ENCODE peak calls at places on chromosomes 13 and 19, in nine cellular contexts. I is endothelial cell of umbilical vein; F is ovary; B is GM23338; J is transverse colon; R is A673; E is CD8-positive, alpha-beta memory T cell; K is IMR-90; N is breast epithelium. O is an unnamed sample.
A peak's percentile ranks its signal among the peaks of the same experiment; 100 is the strongest.

GRCh38 chr13:34011552-34012085 is 193.7 kb downstream of the RFC3 start:
- DNase-seq in I (no peak), F (no peak), B (no peak), J (no peak), R (no peak), E (no peak), K (no peak), N (no peak), O (no peak)

GRCh38 chr13:92734068-92734467 is 492.5 kb upstream of the GPC6 start:
- DNase-seq in I (no peak), F (no peak), B (no peak), J (no peak), R (no peak), E (no peak), K (no peak), N (no peak), O (no peak)

GRCh38 chr13:103772576-103772975 is 706.4 kb upstream of the SLC10A2 start:
- DNase-seq in I (no peak), F (no peak), B (peak; percentile 61), J (no peak), R (peak; percentile 1), E (no peak), K (no peak), N (no peak), O (no peak)

GRCh38 chr19:18879579-18880373 is 16.2 kb downstream of the CERS1 start:
- DNase-seq in I (peak; percentile 14), F (no peak), B (peak; percentile 90), J (peak; percentile 87), R (peak; percentile 53), E (no peak), K (no peak), N (no peak), O (no peak)

GRCh38 chr13:99605417-99606321 is 104.4 kb downstream of the TM9SF2 start:
- DNase-seq in I (peak; percentile 72), F (peak; percentile 33), B (peak; percentile 75), J (peak; percentile 75), R (no peak), E (peak; percentile 28), K (no peak), N (no peak), O (no peak)

GRCh38 chr19:4352701-4353121 is 9.3 kb downstream of the MPND start:
- DNase-seq in I (peak; percentile 66), F (no peak), B (peak; percentile 87), J (no peak), R (peak; percentile 76), E (peak; percentile 50), K (peak; percentile 71), N (no peak), O (peak; percentile 72)

GRCh38 chr19:3665681-3666544 is 34.4 kb downstream of the PIP5K1C start:
- DNase-seq in I (peak; percentile 46), F (peak; percentile 58), B (peak; percentile 61), J (peak; percentile 70), R (peak; percentile 43), E (peak; percentile 70), K (no peak), N (peak; percentile 77), O (peak; percentile 84)

GRCh38 chr19:11382898-11383705 is 1.0 kb downstream of the EPOR start:
- DNase-seq in I (peak; percentile 28), F (no peak), B (peak; percentile 85), J (peak; percentile 64), R (peak; percentile 61), E (peak; percentile 29), K (no peak), N (no peak), O (peak; percentile 29)

GRCh38 chr13:48233097-48233885 is at the start of gene ITM2B:
- DNase-seq in I (peak; percentile 76), F (peak; percentile 80), B (peak; percentile 81), J (peak; percentile 82), R (peak; percentile 83), E (peak; percentile 67), K (peak; percentile 65), N (peak; percentile 73), O (peak; percentile 64)

GRCh38 chr19:34793562-34793961 is 20.5 kb upstream of the ZNF599 start:
- DNase-seq in I (no peak), F (no peak), B (no peak), J (no peak), R (peak; percentile 3), E (no peak), K (no peak), N (no peak), O (no peak)

GRCh38 chr19:8532170-8532569 is 18.2 kb upstream of the ZNF414 start:
- DNase-seq in I (no peak), F (no peak), B (no peak), J (no peak), R (no peak), E (no peak), K (no peak), N (no peak), O (no peak)

GRCh38 chr19:53102701-53103140 is 501 bp downstream of the ZNF160 start:
- DNase-seq in I (peak; percentile 47), F (peak; percentile 22), B (peak; percentile 55), J (peak; percentile 19), R (peak; percentile 23), E (peak; percentile 14), K (peak; percentile 31), N (no peak), O (peak; percentile 34)

GRCh38 chr19:45499196-45500180 is 1.2 kb downstream of the PPM1N start:
- DNase-seq in I (peak; percentile 38), F (no peak), B (peak; percentile 100), J (peak; percentile 68), R (peak; percentile 91), E (peak; percentile 57), K (no peak), N (no peak), O (no peak)

GRCh38 chr13:114089751-114090400 is 42.5 kb downstream of the RASA3 start:
- DNase-seq in I (no peak), F (no peak), B (no peak), J (peak; percentile 25), R (no peak), E (no peak), K (no peak), N (peak; percentile 30), O (no peak)

GRCh38 chr13:44648392-44649117 is 72.4 kb upstream of the TSC22D1 start:
- DNase-seq in I (peak; percentile 3), F (no peak), B (peak; percentile 43), J (no peak), R (peak; percentile 37), E (no peak), K (no peak), N (no peak), O (no peak)

GRCh38 chr19:9406798-9407352 is 28.5 kb downstream of the ZNF266 start:
- DNase-seq in I (no peak), F (peak; percentile 79), B (peak; percentile 6), J (peak; percentile 26), R (peak; percentile 88), E (peak; percentile 17), K (peak; percentile 92), N (no peak), O (peak; percentile 42)

GRCh38 chr19:24166055-24166454 is 79.1 kb downstream of the ZNF254 start:
- DNase-seq in I (no peak), F (no peak), B (no peak), J (no peak), R (no peak), E (no peak), K (peak; percentile 65), N (no peak), O (no peak)

DNA sequence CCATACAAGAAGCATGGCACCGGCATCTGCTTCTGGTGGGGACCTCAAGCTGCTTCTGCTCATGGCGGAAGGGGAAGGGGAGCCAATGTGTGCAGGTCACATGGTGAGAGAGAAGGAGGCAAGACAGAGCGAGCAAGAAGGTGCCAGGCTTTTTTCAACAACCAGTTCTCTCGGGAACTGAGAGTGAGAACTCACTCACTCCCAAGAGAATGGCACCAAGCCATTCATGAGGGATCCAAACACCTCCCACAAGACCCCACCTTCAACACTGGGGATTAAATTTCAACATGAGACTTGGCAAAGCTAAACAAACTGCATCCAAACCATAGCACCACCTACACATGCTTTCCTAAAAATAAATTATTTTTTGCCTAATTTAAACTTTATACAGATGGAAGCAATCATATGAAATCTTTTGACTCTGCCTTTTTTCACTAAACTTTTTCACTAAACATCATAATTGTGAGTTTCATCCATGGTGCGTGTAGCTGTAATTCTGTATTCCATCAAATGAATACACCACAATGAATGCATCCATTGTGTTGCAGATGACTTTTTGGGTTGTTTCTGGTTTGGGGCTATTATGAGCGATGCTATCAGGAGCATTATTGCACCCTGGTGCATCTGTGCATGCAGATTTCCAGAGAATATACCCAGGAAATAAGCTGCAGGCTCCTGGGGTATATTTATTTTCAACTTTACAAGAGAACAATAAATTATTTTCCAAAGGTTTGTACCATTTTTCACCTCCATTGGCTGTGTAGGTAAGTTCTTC is 14.6 kb upstream of the IPO5 start:
- DNase-seq in I (no peak), F (no peak), B (no peak), J (no peak), R (no peak), E (no peak), K (no peak), N (no peak), O (no peak)
- H3K4me1 ChIP-seq in I (no peaks in the 10 kb centered on the region), F (peaks cover 5% of the 10 kb centered on the region), B (peaks cover 4% of the 10 kb centered on the region), J (no peaks in the 10 kb centered on the region), R (peaks cover 36% of the 10 kb centered on the region), E (no peaks in the 10 kb centered on the region), K (no peaks in the 10 kb centered on the region), N (no peaks in the 10 kb centered on the region), O (no peaks in the 10 kb centered on the region)

GRCh38 chr19:56125806-56126590 is 4.9 kb upstream of the ZNF787 start:
- DNase-seq in I (no peak), F (no peak), B (no peak), J (peak; percentile 56), R (no peak), E (no peak), K (no peak), N (no peak), O (no peak)
- H3K4me3 ChIP-seq in I (no peak overlapping the region), F (no peak overlapping the region), B (no peak overlapping the region), J (no peak overlapping the region), R (no peak overlapping the region), E (no peak overlapping the region), K (no peak overlapping the region), N (no peak overlapping the region), O (no peak overlapping the region)

GRCh38 chr19:29630661-29631060 is 24.6 kb downstream of the POP4 start:
- DNase-seq in I (no peak), F (no peak), B (no peak), J (no peak), R (no peak), E (no peak), K (no peak), N (no peak), O (no peak)
- H3K4me1 ChIP-seq in I (no peaks in the 10 kb centered on the region), F (no peaks in the 10 kb centered on the region), B (peaks cover 2% of the 10 kb centered on the region), J (no peaks in the 10 kb centered on the region), R (no peaks in the 10 kb centered on the region), E (no peaks in the 10 kb centered on the region), K (no peaks in the 10 kb centered on the region), N (no peaks in the 10 kb centered on the region), O (no peaks in the 10 kb centered on the region)

DNA sequence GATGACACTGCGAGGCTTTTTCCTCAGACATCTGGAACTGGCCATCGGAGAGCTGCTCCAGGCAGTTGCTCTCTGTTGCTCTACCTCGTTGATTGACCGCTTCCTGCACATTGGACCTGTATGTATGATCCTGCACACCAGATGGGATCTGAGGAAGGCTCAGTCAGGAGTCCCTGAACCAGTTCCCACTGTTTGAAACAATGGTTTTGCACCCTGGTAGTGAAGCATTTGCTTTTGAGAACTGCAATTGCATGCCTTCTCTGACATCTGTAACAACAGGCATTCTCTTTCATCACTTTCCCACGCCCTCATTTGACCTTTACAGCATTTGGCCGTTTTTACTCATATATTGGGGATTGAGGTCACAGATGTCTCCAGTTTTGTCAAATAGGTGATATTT is 61.1 kb upstream of the NPAS1 start:
- DNase-seq in I (peak; percentile 68), F (no peak), B (peak; percentile 35), J (no peak), R (no peak), E (no peak), K (peak; percentile 52), N (no peak), O (no peak)
- H3K4me3 ChIP-seq in I (no peak overlapping the region), F (no peak overlapping the region), B (no peak overlapping the region), J (no peak overlapping the region), R (no peak overlapping the region), E (no peak overlapping the region), K (no peak overlapping the region), N (no peak overlapping the region), O (no peak overlapping the region)

O was measured in CD8-positive, alpha-beta T cell.